ENCODE peak calls at places on chromosomes 13 and 19, in four cellular contexts. C is WTC11, S is K562, E is HepG2. W is an unnamed sample.

GRCh38 chr19:2560369-2560768 is 84.4 kb downstream of the GADD45B start:
- DNase-seq in S (no peak), C (no peak), E (no peak), W (no peak)

GRCh38 chr19:46015080-46015960 is 7.5 kb downstream of the PGLYRP1 start:
- DNase-seq in S (peak; percentile 76), E (no peak), C (peak; percentile 92), W (no peak)

GRCh38 chr19:3293560-3293959 is 69.1 kb downstream of the CELF5 start:
- DNase-seq in E (no peak), S (no peak), C (no peak), W (no peak)

GRCh38 chr19:55086730-55087541 is 11.3 kb downstream of the EPS8L1 start:
- DNase-seq in C (peak; percentile 99), E (no peak), S (no peak), W (no peak)

GRCh38 chr19:32924200-32924599 is 47.6 kb downstream of the CEP89 start:
- DNase-seq in E (no peak), S (no peak), C (no peak), W (no peak)

GRCh38 chr13:92175330-92175729 is 776.9 kb downstream of the GPC5 start:
- DNase-seq in E (peak; percentile 27), S (no peak), C (peak; percentile 17), W (no peak)

GRCh38 chr19:44677019-44677809 is 5.9 kb downstream of the CEACAM19 start:
- DNase-seq in S (peak; percentile 79), C (no peak), E (no peak), W (no peak)

GRCh38 chr13:26646603-26647002 is 89.1 kb downstream of the WASF3 start:
- DNase-seq in C (no peak), E (no peak), S (no peak), W (no peak)

GRCh38 chr13:32905864-32906180 is 110.4 kb upstream of the KL start:
- DNase-seq in E (no peak), C (no peak), S (no peak), W (no peak)

GRCh38 chr19:4633140-4633967 is 6.0 kb upstream of the TNFAIP8L1 start:
- DNase-seq in C (peak; percentile 80), E (peak; percentile 67), S (peak; percentile 82), W (peak; percentile 16)

GRCh38 chr19:5974721-5975387 is 3.1 kb downstream of the RANBP3 start:
- DNase-seq in S (no peak), C (no peak), E (peak; percentile 93), W (peak; percentile 16)

GRCh38 chr13:74246398-74246975 is 112.3 kb upstream of the KLF12 start:
- DNase-seq in E (no peak), S (no peak), C (no peak), W (no peak)

GRCh38 chr13:51532736-51533197 is 51.5 kb upstream of the WDFY2 start:
- DNase-seq in E (no peak), S (no peak), C (no peak), W (no peak)

GRCh38 chr19:49921871-49922755 is 6.9 kb upstream of the ATF5 start:
- DNase-seq in C (no peak), E (no peak), S (no peak), W (no peak)

GRCh38 chr13:44331446-44331845 is 42.2 kb upstream of the SERP2 start:
- DNase-seq in S (peak; percentile 8), C (no peak), E (no peak), W (no peak)

GRCh38 chr13:106597759-106598395 is 29.9 kb upstream of the ARGLU1 start:
- DNase-seq in E (no peak), C (no peak), S (no peak), W (no peak)

DNA sequence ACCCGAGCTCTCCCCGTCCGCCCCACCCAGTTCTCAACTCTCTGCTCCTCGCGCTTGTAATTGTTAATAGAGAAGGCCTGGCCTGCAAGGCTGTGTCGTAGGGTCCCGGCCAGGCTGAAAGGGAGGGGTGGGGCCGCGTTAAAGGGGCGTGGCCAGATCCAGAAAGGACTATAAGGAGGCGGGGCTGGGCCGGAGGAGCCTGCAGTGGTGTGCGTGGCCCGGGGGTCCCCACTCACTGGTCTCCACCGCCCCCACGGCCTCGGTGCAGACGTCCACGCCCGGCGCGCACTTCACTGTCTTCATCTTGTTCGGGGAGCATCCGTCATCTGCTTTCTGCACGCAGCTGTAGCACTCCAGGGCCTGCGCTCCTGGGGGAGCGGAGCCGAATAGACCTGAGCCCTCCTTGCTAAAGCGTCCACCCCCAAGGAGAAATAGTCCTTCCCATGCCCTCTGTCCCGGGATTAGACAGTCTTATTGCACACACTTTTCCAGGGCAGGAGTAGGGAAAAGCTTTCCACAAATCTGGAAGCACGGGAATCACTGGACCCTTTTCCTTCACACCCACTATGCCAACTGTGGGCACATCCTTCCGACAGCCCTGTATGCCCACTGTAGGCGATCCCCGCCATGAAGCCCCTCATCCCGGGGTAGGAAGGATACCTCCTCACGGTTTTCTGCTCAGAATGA is 1.2 kb downstream of the LYPD3 start:
- DNase-seq in S (peak; percentile 82), C (peak; percentile 80), E (no peak), W (no peak)
- TF ChIP-seq NR2C2 in S (no peak), C (no peak), E (no peak), W (no peak)

GRCh38 chr19:19204181-19204580 is 967 bp upstream of the NR2C2AP start:
- DNase-seq in C (peak; percentile 37), S (no peak), E (no peak), W (no peak)
- TF ChIP-seq NR2C2 in C (no peak), S (no peak), E (no peak), W (no peak)

DNA sequence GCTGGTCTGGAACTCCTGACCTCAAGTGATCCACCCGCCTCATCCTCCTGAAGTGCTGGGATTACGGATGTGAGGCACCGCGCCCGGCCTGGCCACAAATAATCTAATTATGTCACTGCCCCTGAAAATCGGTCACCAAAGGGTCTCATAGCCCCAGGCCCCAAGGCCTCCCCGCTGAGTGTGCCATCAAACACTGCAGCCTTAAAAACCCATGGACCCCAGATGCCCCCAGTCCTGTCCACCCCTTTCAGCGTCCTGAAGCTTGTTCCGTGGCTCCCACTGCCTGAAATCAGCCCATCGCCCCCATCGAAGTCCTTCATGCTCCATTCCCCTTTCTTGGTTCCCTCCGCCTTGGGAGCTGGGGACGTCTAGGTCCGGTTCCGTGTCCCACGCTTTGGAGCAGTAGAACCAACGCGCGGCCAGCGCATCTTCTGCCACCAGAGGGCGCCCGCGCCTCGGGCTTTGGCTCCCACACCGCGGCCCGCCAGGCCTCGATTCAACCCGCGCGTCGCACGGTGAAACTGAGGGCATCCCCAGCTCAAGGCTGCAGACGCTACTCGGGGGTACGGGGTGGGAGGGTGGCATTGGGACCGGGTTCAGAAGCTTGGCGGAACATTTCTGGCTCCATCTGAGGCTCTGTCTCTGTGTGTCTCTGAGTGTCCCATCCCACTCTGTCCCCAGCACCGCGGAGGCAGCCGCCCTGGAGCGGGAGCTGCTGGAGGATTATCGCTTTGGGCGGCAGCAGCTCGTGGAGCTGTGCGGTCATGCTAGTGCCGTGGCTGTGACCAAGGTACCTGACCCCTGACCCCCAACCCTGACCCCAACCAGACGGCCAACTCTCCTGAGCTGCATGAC is 3.5 kb downstream of the YJEFN3 start:
- DNase-seq in E (peak; percentile 30), C (peak; percentile 92), S (peak; percentile 80), W (no peak)
- TF ChIP-seq NR2C2 in E (no peak), C (no peak), S (no peak), W (no peak)

DNA sequence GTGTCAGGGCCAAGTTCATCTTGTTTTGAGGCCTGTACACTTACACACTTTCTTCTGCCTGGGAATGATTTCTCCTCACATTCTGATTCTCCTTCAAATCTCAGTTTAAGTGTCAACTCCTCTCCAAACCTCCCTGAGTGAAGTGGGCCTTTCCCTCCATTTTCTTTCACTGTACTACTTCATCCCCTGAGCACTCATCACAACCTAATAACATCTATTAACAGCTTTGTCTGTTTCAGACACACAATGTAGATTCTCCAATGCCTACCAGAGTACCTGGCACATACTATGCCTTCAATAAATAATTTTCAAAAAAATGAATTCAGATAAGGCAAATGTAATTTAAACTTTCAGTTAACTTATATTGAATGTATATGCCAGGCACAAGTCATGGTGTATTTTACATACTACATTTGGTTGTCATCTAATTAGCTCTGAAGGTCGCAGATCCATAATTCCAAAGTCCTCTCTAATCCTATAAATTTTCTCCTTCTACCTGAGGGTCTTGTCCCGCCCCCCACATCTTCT is 357 bp upstream of the COG6 start:
- DNase-seq in S (no peak), E (no peak), C (no peak), W (no peak)
- TF ChIP-seq NR2C2 in S (no peak), E (no peak), C (no peak), W (no peak)

GRCh38 chr13:112818698-112819045 is 128.8 kb downstream of the ATP11A start:
- DNase-seq in S (no peak), E (no peak), C (no peak), W (no peak)

GRCh38 chr13:112819111-112819510 is 129.3 kb downstream of the ATP11A start:
- DNase-seq in C (no peak), E (no peak), S (no peak), W (no peak)

GRCh38 chr13:112820318-112820717 is 130.5 kb downstream of the ATP11A start:
- DNase-seq in E (no peak), C (peak; percentile 7), S (no peak), W (no peak)

GRCh38 chr13:112818040-112818697 is 128.3 kb downstream of the ATP11A start:
- DNase-seq in C (no peak), E (no peak), S (no peak), W (no peak)

DNA sequence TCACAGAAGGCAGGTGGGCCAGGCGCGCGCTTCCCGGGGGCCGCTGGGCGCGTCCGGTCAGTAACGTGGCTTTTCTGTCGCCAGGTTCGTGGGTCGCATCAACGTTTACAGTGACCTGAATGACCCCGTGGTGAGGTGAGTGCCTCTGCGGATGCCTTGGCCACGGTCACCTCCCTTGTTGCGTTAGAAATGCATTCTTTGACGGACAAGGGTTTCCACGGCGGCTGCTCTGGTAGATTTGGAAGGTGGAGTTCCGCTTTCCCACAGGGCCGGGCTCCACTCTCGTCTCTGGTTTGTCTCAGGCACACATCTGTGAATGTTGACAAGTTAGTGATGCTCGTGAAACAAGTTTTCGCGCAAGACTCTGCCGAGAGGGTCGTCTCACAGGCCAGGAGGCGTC is 130.0 kb downstream of the ATP11A start:
- DNase-seq in S (no peak), C (no peak), E (no peak), W (no peak)
- TF ChIP-seq NR2C2 in S (no peak), C (no peak), E (no peak), W (no peak)

GRCh38 chr19:12669272-12670158 is 2.9 kb downstream of the WDR83 start:
- DNase-seq in E (peak; percentile 67), C (peak; percentile 59), S (peak; percentile 52), W (peak; percentile 72)

GRCh38 chr19:12670159-12670928 is 3.7 kb downstream of the WDR83 start:
- DNase-seq in C (no peak), E (no peak), S (no peak), W (no peak)

GRCh38 chr19:12667903-12668302 is 1.3 kb downstream of the WDR83 start:
- DNase-seq in E (no peak), C (no peak), S (no peak), W (no peak)

GRCh38 chr19:12668346-12668745 is 1.7 kb downstream of the WDR83 start:
- DNase-seq in C (no peak), E (no peak), S (no peak), W (no peak)

GRCh38 chr19:12668937-12669271 is 2.3 kb downstream of the WDR83 start:
- DNase-seq in C (no peak), S (peak; percentile 79), E (peak; percentile 40), W (no peak)
- TF ChIP-seq NR2C2 in C (no peak), S (no peak), E (no peak), W (no peak)

W was measured in GM12878.